ENCODE peak calls at places on chromosomes 2 and 18, in five cellular contexts. E is HCT116, M is GM23248, D is neural progenitor cell, N is GM23338. Y is an unnamed sample. For H4K20me1, the result is how much of the 10 kb centered on the place peaks cover.

GRCh38 chr18:12076424-12077140 is 17.1 kb upstream of the ANKRD62 start:
- DNase-seq in E (no peak), M (peak), D (peak), N (peak), Y (no peak)

GRCh38 chr2:47016172-47016913 is 100.7 kb upstream of the MCFD2 start:
- DNase-seq in E (peak), M (peak), D (peak), N (peak), Y (no peak)

GRCh38 chr2:204743368-204743960 is 198.2 kb downstream of the PARD3B start:
- DNase-seq in E (no peak), M (no peak), D (no peak), N (no peak), Y (no peak)

GRCh38 chr18:36314754-36315153 is 17.2 kb downstream of the FHOD3 start:
- DNase-seq in E (no peak), M (peak), D (no peak), N (no peak), Y (no peak)

GRCh38 chr2:4501525-4501924 is 798.1 kb downstream of the DCDC2C start:
- DNase-seq in E (no peak), M (no peak), D (no peak), N (no peak), Y (no peak)

GRCh38 chr2:67215214-67215613 is 181.9 kb upstream of the ETAA1 start:
- DNase-seq in E (no peak), M (peak), D (peak), N (peak), Y (no peak)

GRCh38 chr2:31087491-31087890 is 50.7 kb downstream of the GALNT14 start:
- DNase-seq in E (no peak), M (no peak), D (no peak), N (no peak), Y (no peak)

GRCh38 chr18:1663879-1664705 is 759.4 kb downstream of the ADCYAP1 start:
- DNase-seq in E (peak), M (peak), D (peak), N (peak), Y (peak)

GRCh38 chr2:119028327-119029174 is 86.6 kb downstream of the MARCO start:
- DNase-seq in E (peak), M (peak), D (peak), N (peak), Y (peak)

GRCh38 chr2:5690718-5691658 is 1.2 kb upstream of the SOX11 start:
- DNase-seq in E (no peak), M (peak), D (peak), N (peak), Y (no peak)

GRCh38 chr2:71000780-71001591 is 6.3 kb upstream of the TEX261 start:
- DNase-seq in E (peak), M (peak), D (peak), N (peak), Y (peak)

GRCh38 chr18:49685231-49685942 is 123.5 kb downstream of the LIPG start:
- DNase-seq in E (no peak), M (no peak), D (no peak), N (no peak), Y (no peak)

GRCh38 chr2:31037058-31037457 is 101.2 kb downstream of the GALNT14 start:
- DNase-seq in E (no peak), M (no peak), D (no peak), N (no peak), Y (peak)

GRCh38 chr2:136670-137069 is 90.4 kb upstream of the FAM110C start:
- DNase-seq in E (no peak), M (no peak), D (no peak), N (peak), Y (no peak)

GRCh38 chr2:217642944-217643343 is 359.9 kb downstream of the TNS1 start:
- DNase-seq in E (no peak), M (no peak), D (peak), N (no peak), Y (no peak)

GRCh38 chr2:36677386-36677785 is 19.1 kb upstream of the VIT start:
- DNase-seq in E (no peak), M (no peak), D (no peak), N (no peak), Y (no peak)

GRCh38 chr2:48207201-48207641 is 300.9 kb upstream of the FBXO11 start:
- DNase-seq in E (no peak), M (no peak), D (no peak), N (peak), Y (no peak)

GRCh38 chr18:75052475-75052874 is 156.5 kb downstream of the PTGR3 start:
- DNase-seq in E (no peak), M (no peak), D (no peak), N (no peak), Y (no peak)

GRCh38 chr2:3042601-3043585 is 334.7 kb downstream of the EIPR1 start:
- DNase-seq in E (no peak), M (no peak), D (no peak), N (no peak), Y (no peak)

GRCh38 chr2:96931461-96931860 is 54.9 kb downstream of the FAM178B start:
- DNase-seq in E (no peak), M (no peak), D (no peak), N (no peak), Y (no peak)

GRCh38 chr2:5609191-5609590 is 83.0 kb upstream of the SOX11 start:
- DNase-seq in E (no peak), M (no peak), D (peak), N (peak), Y (no peak)

GRCh38 chr18:25648724-25649260 is 296.8 kb upstream of the ZNF521 start:
- DNase-seq in E (no peak), M (peak), D (no peak), N (no peak), Y (no peak)

GRCh38 chr2:120780402-120780801 is 44.7 kb downstream of the GLI2 start:
- DNase-seq in E (no peak), M (no peak), D (no peak), N (no peak), Y (no peak)

GRCh38 chr2:226657340-226658053 is 142.1 kb downstream of the IRS1 start:
- DNase-seq in E (no peak), M (no peak), D (no peak), N (no peak), Y (no peak)

GRCh38 chr2:226658555-226658954 is 141.1 kb downstream of the IRS1 start:
- DNase-seq in E (no peak), M (no peak), D (no peak), N (no peak), Y (no peak)

GRCh38 chr2:226659416-226659815 is 140.2 kb downstream of the IRS1 start:
- DNase-seq in E (no peak), M (no peak), D (peak), N (no peak), Y (no peak)

GRCh38 chr2:226655871-226656270 is 143.7 kb downstream of the IRS1 start:
- DNase-seq in E (no peak), M (peak), D (no peak), N (no peak), Y (no peak)

DNA sequence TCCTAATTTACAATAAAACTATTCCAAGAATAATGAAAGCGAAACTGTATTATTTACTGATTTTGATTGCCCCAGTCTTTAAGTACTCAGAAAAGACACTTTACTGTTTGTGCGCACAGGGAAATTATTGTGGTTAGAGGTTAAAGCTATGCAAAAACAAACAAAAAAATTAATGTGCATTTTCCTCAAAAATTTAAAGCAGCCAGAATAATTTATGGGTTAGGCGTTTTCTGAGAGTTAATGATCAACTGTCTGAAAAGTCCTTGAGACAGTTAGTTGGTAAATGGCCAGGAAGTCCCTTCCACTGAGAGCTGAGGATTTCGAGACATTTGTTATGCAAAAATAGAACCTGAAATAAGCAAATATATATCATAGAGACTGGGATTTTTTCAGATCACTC is 143.3 kb downstream of the IRS1 start:
- DNase-seq in E (no peak), M (no peak), D (no peak), N (no peak), Y (no peak)
- TF ChIP-seq EZH2phosphoT487 in E (no peak), M (no peak), D (no peak), N (no peak), Y (no peak)

DNA sequence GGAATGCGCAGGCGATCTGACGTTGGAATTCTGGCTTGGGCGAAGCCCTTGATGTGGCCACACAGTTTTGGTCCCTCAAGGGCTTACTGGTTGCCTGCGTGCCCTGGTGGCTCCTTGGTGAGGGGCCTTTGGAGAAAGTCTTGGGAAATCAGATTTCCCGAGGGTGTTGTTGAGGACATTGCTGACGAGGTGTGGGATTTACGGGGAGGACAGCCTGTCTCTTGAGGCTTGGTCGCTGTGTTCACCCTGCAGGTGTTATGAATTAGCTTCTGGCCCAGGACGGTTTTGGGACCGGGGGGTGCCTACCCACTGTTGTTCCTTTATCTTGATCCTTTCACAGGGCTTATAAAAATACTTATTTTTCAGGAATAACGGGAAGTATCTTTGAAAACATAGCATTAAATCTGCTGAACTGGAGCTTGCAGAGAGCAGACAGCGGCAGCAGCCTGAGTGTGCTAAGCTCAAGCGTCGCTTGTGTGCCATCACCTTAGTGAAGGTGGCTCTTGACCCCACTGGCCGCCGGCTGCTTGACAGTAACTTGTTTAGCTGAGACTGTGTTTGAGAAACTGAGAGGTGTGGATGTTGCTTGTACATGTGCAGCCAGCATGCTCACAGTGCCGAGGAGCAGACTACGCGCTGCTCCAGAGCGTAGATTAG is 4.2 kb downstream of the CTDP1 start:
- DNase-seq in E (no peak), M (no peak), D (no peak), N (no peak), Y (no peak)
- H4K20me1 ChIP-seq in E (under half), M (under half), D (under half), N (under half), Y (under half)

DNA sequence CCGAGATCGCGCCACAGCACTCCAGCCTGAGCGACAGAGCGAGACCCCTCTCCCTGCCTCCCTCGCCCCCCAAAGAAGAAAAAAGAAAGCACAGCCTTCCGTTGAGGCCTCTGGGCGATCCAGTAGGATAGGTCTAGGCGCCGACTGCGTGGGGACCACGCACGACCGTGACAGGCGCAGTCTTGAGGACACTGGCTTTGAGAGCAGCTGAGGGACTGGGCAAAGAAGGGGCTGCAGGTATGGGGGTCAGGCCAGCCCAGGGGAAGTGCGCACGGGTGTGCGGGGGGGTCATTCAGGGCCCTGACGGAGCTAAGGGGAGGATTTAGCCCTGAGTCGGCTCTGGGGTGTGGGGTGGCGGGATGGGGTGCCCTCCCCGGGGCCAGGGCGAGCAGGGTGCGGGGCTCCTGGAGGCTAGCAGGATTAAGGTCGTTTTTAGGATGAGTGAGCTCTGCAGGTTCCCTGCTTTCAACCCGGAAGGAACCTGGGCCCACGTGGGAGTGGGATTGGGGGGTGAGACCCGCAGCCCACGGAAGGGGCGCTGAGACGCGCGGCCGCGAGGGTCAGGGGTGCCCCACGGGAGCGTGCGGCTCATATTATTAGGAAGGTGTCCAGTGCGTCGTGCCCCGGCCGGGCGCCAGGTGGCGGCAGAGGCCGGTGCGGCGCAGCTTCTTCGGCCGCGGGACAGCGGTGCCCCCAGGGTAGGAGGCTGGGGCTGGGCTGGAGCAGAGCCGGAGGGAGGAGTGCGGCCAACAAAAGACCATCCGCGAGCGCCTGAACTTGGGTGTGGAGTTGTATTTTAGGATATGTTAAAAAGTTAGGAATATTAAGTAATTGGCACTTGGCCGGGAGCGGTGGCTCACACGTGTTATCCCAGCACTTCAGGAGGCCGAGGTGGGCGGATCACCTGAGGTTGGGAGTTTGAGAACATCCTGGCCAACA is 20.5 kb upstream of the ZNF236 start:
- DNase-seq in E (no peak), M (peak), D (peak), N (peak), Y (peak)
- TF ChIP-seq EZH2phosphoT487 in E (no peak), M (no peak), D (no peak), N (no peak), Y (no peak)

DNA sequence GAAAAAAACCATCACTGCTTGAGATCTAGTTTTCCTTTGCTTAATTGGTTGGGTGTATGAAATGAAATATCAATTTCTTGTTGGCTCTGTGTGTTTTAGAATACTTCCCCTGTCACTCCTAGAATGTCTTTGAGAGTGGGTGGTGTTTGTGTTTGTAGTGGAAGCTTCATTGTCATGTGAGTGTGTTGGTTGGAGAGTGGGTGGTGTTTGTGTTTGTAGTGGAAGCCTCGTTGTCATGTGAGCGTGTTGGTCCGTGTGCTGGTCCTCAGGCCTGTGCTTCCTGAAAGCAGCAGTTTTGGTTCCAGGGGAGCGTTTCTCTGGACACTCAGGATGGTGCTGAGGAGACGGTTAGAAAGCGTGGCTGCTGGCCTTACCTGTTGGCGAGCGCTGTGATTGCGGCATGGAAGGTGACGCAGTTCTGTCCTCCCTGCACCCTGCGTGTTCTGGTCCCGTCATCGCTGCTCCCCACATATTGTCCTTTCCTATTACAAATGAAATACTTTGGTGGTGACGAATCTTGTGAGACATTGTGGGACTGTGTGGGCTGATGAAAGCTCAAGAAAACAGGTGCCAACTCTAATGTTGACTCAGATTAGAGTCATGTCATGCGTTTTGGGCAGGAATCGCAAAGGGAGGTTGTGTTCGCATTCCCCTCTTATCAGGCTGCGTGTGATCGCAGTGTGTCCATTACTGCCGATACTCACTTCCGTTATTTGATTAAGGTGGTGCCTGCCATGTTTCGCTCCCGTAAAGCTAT is 12.5 kb downstream of the ASB1 start:
- DNase-seq in E (peak), M (peak), D (no peak), N (no peak), Y (no peak)
- H4K20me1 ChIP-seq in E (under half), M (under half), D (under half), N (half or more), Y (under half)

GRCh38 chr2:29113027-29113686 is 2.1 kb upstream of the CLIP4 start:
- DNase-seq in E (peak), M (peak), D (no peak), N (no peak), Y (no peak)
- TF ChIP-seq EZH2phosphoT487 in E (no peak), M (no peak), D (no peak), N (no peak), Y (no peak)

GRCh38 chr2:136255127-136255526 is 137.2 kb upstream of the CXCR4 start:
- DNase-seq in E (no peak), M (no peak), D (no peak), N (no peak), Y (peak)

GRCh38 chr2:136251777-136252477 is 134.0 kb upstream of the CXCR4 start:
- DNase-seq in E (no peak), M (no peak), D (no peak), N (no peak), Y (no peak)

GRCh38 chr2:136255648-136256461 is 137.9 kb upstream of the CXCR4 start:
- DNase-seq in E (no peak), M (no peak), D (no peak), N (no peak), Y (peak)

GRCh38 chr2:136253288-136254004 is 135.5 kb upstream of the CXCR4 start:
- DNase-seq in E (no peak), M (no peak), D (no peak), N (no peak), Y (peak)

GRCh38 chr2:136254681-136255080 is 136.7 kb upstream of the CXCR4 start:
- DNase-seq in E (no peak), M (no peak), D (no peak), N (no peak), Y (peak)
- H4K20me1 ChIP-seq in E (under half), M (under half), D (under half), N (under half), Y (under half)

Y was measured in OCI-LY7.